ENCODE peak calls at places on chromosomes 4 and X, in ten cellular contexts. One of them, this sample, is unnamed.

GRCh38 chrX:153708415-153708814 is 15.8 kb downstream of the BCAP31 start:
- DNase-seq in stimulated activated CD8-positive, alpha-beta memory T cell treated with anti-CD3 and anti-CD28 coated beads, Interleukin-7, amount 100 ng/mL, for 24 hours: no peak
- DNase-seq in HT1080: peak
- DNase-seq in MCF 10A: peak
- DNase-seq in NCI-H2171 treated with DMSO at 0.1 percent for 48 hours: peak
- DNase-seq in cardiac fibroblast: peak
- DNase-seq in WERI-Rb-1: peak
- DNase-seq in endothelial cell: peak
- DNase-seq in fibroblast of the aortic adventitia: peak
- DNase-seq in naive B cell: no peak
- DNase-seq in this sample: peak

GRCh38 chrX:153761863-153762262 is 2.2 kb upstream of the PLXNB3 start:
- DNase-seq in stimulated activated CD8-positive, alpha-beta memory T cell treated with anti-CD3 and anti-CD28 coated beads, Interleukin-7, amount 100 ng/mL, for 24 hours: no peak
- DNase-seq in HT1080: no peak
- DNase-seq in MCF 10A: no peak
- DNase-seq in NCI-H2171 treated with DMSO at 0.1 percent for 48 hours: no peak
- DNase-seq in cardiac fibroblast: no peak
- DNase-seq in WERI-Rb-1: peak
- DNase-seq in endothelial cell: no peak
- DNase-seq in fibroblast of the aortic adventitia: no peak
- DNase-seq in naive B cell: no peak
- DNase-seq in this sample: no peak

GRCh38 chrX:39705299-39705698 is 392.5 kb downstream of the BCOR start:
- DNase-seq in stimulated activated CD8-positive, alpha-beta memory T cell treated with anti-CD3 and anti-CD28 coated beads, Interleukin-7, amount 100 ng/mL, for 24 hours: no peak
- DNase-seq in HT1080: peak
- DNase-seq in MCF 10A: peak
- DNase-seq in NCI-H2171 treated with DMSO at 0.1 percent for 48 hours: peak
- DNase-seq in cardiac fibroblast: peak
- DNase-seq in WERI-Rb-1: peak
- DNase-seq in endothelial cell: no peak
- DNase-seq in fibroblast of the aortic adventitia: peak
- DNase-seq in naive B cell: no peak
- DNase-seq in this sample: peak

GRCh38 chr4:12875640-12876243 is 608.4 kb downstream of the RAB28 start:
- DNase-seq in stimulated activated CD8-positive, alpha-beta memory T cell treated with anti-CD3 and anti-CD28 coated beads, Interleukin-7, amount 100 ng/mL, for 24 hours: no peak
- DNase-seq in HT1080: no peak
- DNase-seq in MCF 10A: no peak
- DNase-seq in NCI-H2171 treated with DMSO at 0.1 percent for 48 hours: no peak
- DNase-seq in cardiac fibroblast: no peak
- DNase-seq in WERI-Rb-1: no peak
- DNase-seq in endothelial cell: no peak
- DNase-seq in fibroblast of the aortic adventitia: no peak
- DNase-seq in naive B cell: no peak
- DNase-seq in this sample: no peak

GRCh38 chr4:2871466-2871865 is 27.8 kb downstream of the ADD1 start:
- DNase-seq in stimulated activated CD8-positive, alpha-beta memory T cell treated with anti-CD3 and anti-CD28 coated beads, Interleukin-7, amount 100 ng/mL, for 24 hours: no peak
- DNase-seq in HT1080: no peak
- DNase-seq in MCF 10A: no peak
- DNase-seq in NCI-H2171 treated with DMSO at 0.1 percent for 48 hours: no peak
- DNase-seq in cardiac fibroblast: no peak
- DNase-seq in WERI-Rb-1: no peak
- DNase-seq in endothelial cell: no peak
- DNase-seq in fibroblast of the aortic adventitia: no peak
- DNase-seq in naive B cell: no peak
- DNase-seq in this sample: no peak

GRCh38 chr4:127525585-127525984 is 107.2 kb upstream of the INTU start:
- DNase-seq in stimulated activated CD8-positive, alpha-beta memory T cell treated with anti-CD3 and anti-CD28 coated beads, Interleukin-7, amount 100 ng/mL, for 24 hours: no peak
- DNase-seq in HT1080: no peak
- DNase-seq in MCF 10A: no peak
- DNase-seq in NCI-H2171 treated with DMSO at 0.1 percent for 48 hours: no peak
- DNase-seq in cardiac fibroblast: no peak
- DNase-seq in WERI-Rb-1: no peak
- DNase-seq in endothelial cell: no peak
- DNase-seq in fibroblast of the aortic adventitia: no peak
- DNase-seq in naive B cell: no peak
- DNase-seq in this sample: no peak

GRCh38 chr4:76620723-76621463 is 185.9 kb downstream of the SHROOM3 start:
- DNase-seq in stimulated activated CD8-positive, alpha-beta memory T cell treated with anti-CD3 and anti-CD28 coated beads, Interleukin-7, amount 100 ng/mL, for 24 hours: no peak
- DNase-seq in HT1080: no peak
- DNase-seq in MCF 10A: no peak
- DNase-seq in NCI-H2171 treated with DMSO at 0.1 percent for 48 hours: no peak
- DNase-seq in cardiac fibroblast: no peak
- DNase-seq in WERI-Rb-1: no peak
- DNase-seq in endothelial cell: no peak
- DNase-seq in fibroblast of the aortic adventitia: no peak
- DNase-seq in naive B cell: no peak
- DNase-seq in this sample: no peak

GRCh38 chr4:2942532-2943363 is 20.5 kb downstream of the NOP14 start:
- DNase-seq in stimulated activated CD8-positive, alpha-beta memory T cell treated with anti-CD3 and anti-CD28 coated beads, Interleukin-7, amount 100 ng/mL, for 24 hours: no peak
- DNase-seq in HT1080: no peak
- DNase-seq in MCF 10A: no peak
- DNase-seq in NCI-H2171 treated with DMSO at 0.1 percent for 48 hours: no peak
- DNase-seq in cardiac fibroblast: no peak
- DNase-seq in WERI-Rb-1: no peak
- DNase-seq in endothelial cell: no peak
- DNase-seq in fibroblast of the aortic adventitia: no peak
- DNase-seq in naive B cell: no peak
- DNase-seq in this sample: no peak

GRCh38 chr4:4677825-4678522 is 136.1 kb upstream of the STX18 start:
- DNase-seq in stimulated activated CD8-positive, alpha-beta memory T cell treated with anti-CD3 and anti-CD28 coated beads, Interleukin-7, amount 100 ng/mL, for 24 hours: no peak
- DNase-seq in HT1080: no peak
- DNase-seq in MCF 10A: no peak
- DNase-seq in NCI-H2171 treated with DMSO at 0.1 percent for 48 hours: no peak
- DNase-seq in cardiac fibroblast: peak
- DNase-seq in WERI-Rb-1: peak
- DNase-seq in endothelial cell: peak
- DNase-seq in fibroblast of the aortic adventitia: peak
- DNase-seq in naive B cell: no peak
- DNase-seq in this sample: peak

GRCh38 chrX:93420090-93420489 is 253.3 kb downstream of the NAP1L3 start:
- DNase-seq in stimulated activated CD8-positive, alpha-beta memory T cell treated with anti-CD3 and anti-CD28 coated beads, Interleukin-7, amount 100 ng/mL, for 24 hours: no peak
- DNase-seq in HT1080: no peak
- DNase-seq in MCF 10A: peak
- DNase-seq in NCI-H2171 treated with DMSO at 0.1 percent for 48 hours: no peak
- DNase-seq in cardiac fibroblast: no peak
- DNase-seq in WERI-Rb-1: no peak
- DNase-seq in endothelial cell: no peak
- DNase-seq in fibroblast of the aortic adventitia: no peak
- DNase-seq in naive B cell: no peak
- DNase-seq in this sample: no peak

GRCh38 chr4:121951570-121952110 is at the start of gene TRPC3:
- DNase-seq in stimulated activated CD8-positive, alpha-beta memory T cell treated with anti-CD3 and anti-CD28 coated beads, Interleukin-7, amount 100 ng/mL, for 24 hours: no peak
- DNase-seq in HT1080: peak
- DNase-seq in MCF 10A: peak
- DNase-seq in NCI-H2171 treated with DMSO at 0.1 percent for 48 hours: no peak
- DNase-seq in cardiac fibroblast: peak
- DNase-seq in WERI-Rb-1: peak
- DNase-seq in endothelial cell: peak
- DNase-seq in fibroblast of the aortic adventitia: no peak
- DNase-seq in naive B cell: peak
- DNase-seq in this sample: peak

GRCh38 chr4:52372269-52372668 is 286.8 kb downstream of the USP46 start:
- DNase-seq in stimulated activated CD8-positive, alpha-beta memory T cell treated with anti-CD3 and anti-CD28 coated beads, Interleukin-7, amount 100 ng/mL, for 24 hours: no peak
- DNase-seq in HT1080: no peak
- DNase-seq in MCF 10A: no peak
- DNase-seq in NCI-H2171 treated with DMSO at 0.1 percent for 48 hours: no peak
- DNase-seq in cardiac fibroblast: no peak
- DNase-seq in WERI-Rb-1: no peak
- DNase-seq in endothelial cell: no peak
- DNase-seq in fibroblast of the aortic adventitia: no peak
- DNase-seq in naive B cell: no peak
- DNase-seq in this sample: no peak

GRCh38 chr4:103198111-103198765 is at the start of gene CENPE:
- DNase-seq in stimulated activated CD8-positive, alpha-beta memory T cell treated with anti-CD3 and anti-CD28 coated beads, Interleukin-7, amount 100 ng/mL, for 24 hours: peak
- DNase-seq in HT1080: peak
- DNase-seq in MCF 10A: peak
- DNase-seq in NCI-H2171 treated with DMSO at 0.1 percent for 48 hours: peak
- DNase-seq in cardiac fibroblast: peak
- DNase-seq in WERI-Rb-1: peak
- DNase-seq in endothelial cell: peak
- DNase-seq in fibroblast of the aortic adventitia: peak
- DNase-seq in naive B cell: peak
- DNase-seq in this sample: peak

GRCh38 chr4:167883271-167883670 is 209.1 kb upstream of the ANXA10 start:
- DNase-seq in stimulated activated CD8-positive, alpha-beta memory T cell treated with anti-CD3 and anti-CD28 coated beads, Interleukin-7, amount 100 ng/mL, for 24 hours: no peak
- DNase-seq in HT1080: no peak
- DNase-seq in MCF 10A: no peak
- DNase-seq in NCI-H2171 treated with DMSO at 0.1 percent for 48 hours: no peak
- DNase-seq in cardiac fibroblast: no peak
- DNase-seq in WERI-Rb-1: no peak
- DNase-seq in endothelial cell: no peak
- DNase-seq in fibroblast of the aortic adventitia: peak
- DNase-seq in naive B cell: no peak
- DNase-seq in this sample: no peak

GRCh38 chr4:153233761-153234371 is 29.6 kb downstream of the TRIM2 start:
- DNase-seq in stimulated activated CD8-positive, alpha-beta memory T cell treated with anti-CD3 and anti-CD28 coated beads, Interleukin-7, amount 100 ng/mL, for 24 hours: no peak
- DNase-seq in HT1080: peak
- DNase-seq in MCF 10A: peak
- DNase-seq in NCI-H2171 treated with DMSO at 0.1 percent for 48 hours: no peak
- DNase-seq in cardiac fibroblast: peak
- DNase-seq in WERI-Rb-1: no peak
- DNase-seq in endothelial cell: no peak
- DNase-seq in fibroblast of the aortic adventitia: peak
- DNase-seq in naive B cell: no peak
- DNase-seq in this sample: peak

GRCh38 chr4:576245-576821 is at the start of gene TMEM271:
- DNase-seq in stimulated activated CD8-positive, alpha-beta memory T cell treated with anti-CD3 and anti-CD28 coated beads, Interleukin-7, amount 100 ng/mL, for 24 hours: no peak
- DNase-seq in HT1080: no peak
- DNase-seq in MCF 10A: no peak
- DNase-seq in NCI-H2171 treated with DMSO at 0.1 percent for 48 hours: peak
- DNase-seq in cardiac fibroblast: no peak
- DNase-seq in WERI-Rb-1: peak
- DNase-seq in endothelial cell: no peak
- DNase-seq in fibroblast of the aortic adventitia: no peak
- DNase-seq in naive B cell: no peak
- DNase-seq in this sample: no peak

GRCh38 chr4:40555176-40555900 is 74.3 kb downstream of the RBM47 start:
- DNase-seq in stimulated activated CD8-positive, alpha-beta memory T cell treated with anti-CD3 and anti-CD28 coated beads, Interleukin-7, amount 100 ng/mL, for 24 hours: no peak
- DNase-seq in HT1080: no peak
- DNase-seq in MCF 10A: peak
- DNase-seq in NCI-H2171 treated with DMSO at 0.1 percent for 48 hours: no peak
- DNase-seq in cardiac fibroblast: no peak
- DNase-seq in WERI-Rb-1: peak
- DNase-seq in endothelial cell: no peak
- DNase-seq in fibroblast of the aortic adventitia: no peak
- DNase-seq in naive B cell: no peak
- DNase-seq in this sample: no peak